ENCODE peak calls at places on chromosomes 13 and 19, in eight cellular contexts. D, X, R, P, I, T, M and L are unnamed samples.

GRCh38 chr19:39246951-39247669 is 1.5 kb downstream of the IFNL4 start:
- DNase-seq in D (no peak), X (no peak), R (peak), P (peak), I (no peak), T (no peak), M (peak), L (no peak)

GRCh38 chr13:29929062-29929847 is 78.8 kb upstream of the UBL3 start:
- DNase-seq in D (no peak), X (no peak), R (no peak), P (no peak), I (no peak), T (no peak), M (peak), L (no peak)

GRCh38 chr19:4173479-4174211 is 8.7 kb downstream of the SIRT6 start:
- DNase-seq in D (no peak), X (no peak), R (no peak), P (no peak), I (no peak), T (no peak), M (no peak), L (no peak)

GRCh38 chr19:46112527-46112926 is 12.0 kb downstream of the IGFL3 start:
- DNase-seq in D (no peak), X (no peak), R (no peak), P (no peak), I (no peak), T (no peak), M (no peak), L (no peak)

GRCh38 chr13:113273856-113274590 is 23.0 kb upstream of the LAMP1 start:
- DNase-seq in D (no peak), X (peak), R (peak), P (no peak), I (no peak), T (no peak), M (peak), L (peak)

GRCh38 chr13:74077847-74078246 is 56.4 kb downstream of the KLF12 start:
- DNase-seq in D (no peak), X (no peak), R (no peak), P (peak), I (no peak), T (no peak), M (no peak), L (no peak)

GRCh38 chr19:29873024-29873800 is 61.4 kb downstream of the CCNE1 start:
- DNase-seq in D (no peak), X (no peak), R (peak), P (peak), I (no peak), T (no peak), M (peak), L (no peak)

GRCh38 chr19:4911786-4912672 is 2.7 kb downstream of the UHRF1 start:
- DNase-seq in D (peak), X (peak), R (peak), P (peak), I (peak), T (peak), M (peak), L (peak)

GRCh38 chr19:917323-918151 is at the start of gene KISS1R:
- DNase-seq in D (no peak), X (no peak), R (no peak), P (no peak), I (no peak), T (no peak), M (peak), L (no peak)
- H3K4me3 ChIP-seq in D (peak), X (no peak), R (no peak), P (peak), I (peak), T (peak), M (no peak), L (peak)

GRCh38 chr19:6273701-6274601 is 5.8 kb downstream of the MLLT1 start:
- DNase-seq in D (peak), X (peak), R (peak), P (peak), I (peak), T (peak), M (peak), L (peak)
- H3K4me3 ChIP-seq in D (peak), X (peak), R (peak), P (no peak), I (peak), T (peak), M (peak), L (peak)

GRCh38 chr19:36685835-36686234 is 1.6 kb upstream of the ZNF567 start:
- DNase-seq in D (no peak), X (no peak), R (no peak), P (no peak), I (no peak), T (no peak), M (no peak), L (no peak)
- H3K4me3 ChIP-seq in D (no peak), X (no peak), R (no peak), P (no peak), I (no peak), T (no peak), M (no peak), L (no peak)

DNA sequence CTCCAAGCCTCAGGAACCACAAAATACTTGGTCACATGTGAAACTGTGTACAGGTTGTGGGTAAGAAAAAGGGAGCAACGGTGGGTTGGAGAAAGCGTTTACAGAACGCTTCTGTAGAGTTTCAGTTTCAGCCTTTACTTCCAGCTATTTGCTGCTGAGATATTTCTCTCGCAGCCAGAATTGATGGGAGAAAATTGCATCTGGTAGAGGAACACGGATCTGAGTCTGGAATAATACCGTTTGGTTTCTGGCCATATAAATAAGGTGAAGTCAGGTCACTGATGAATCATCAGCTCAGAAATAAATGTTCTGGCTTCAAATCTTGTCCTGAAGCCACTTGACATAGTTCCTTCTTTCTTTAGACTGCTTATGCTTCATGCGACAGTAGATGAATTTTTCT is 20.3 kb upstream of the RFC3 start:
- DNase-seq in D (no peak), X (peak), R (peak), P (no peak), I (no peak), T (no peak), M (no peak), L (no peak)
- H3K4me3 ChIP-seq in D (peak), X (peak), R (no peak), P (no peak), I (peak), T (peak), M (no peak), L (peak)

GRCh38 chr13:47472516-47472915 is 528.6 kb downstream of the SUCLA2 start:
- DNase-seq in D (no peak), X (no peak), R (no peak), P (no peak), I (no peak), T (no peak), M (no peak), L (no peak)
- H3K4me3 ChIP-seq in D (no peak), X (no peak), R (no peak), P (no peak), I (no peak), T (no peak), M (no peak), L (no peak)

GRCh38 chr13:108902557-108903155 is 273.2 kb downstream of the MYO16 start:
- DNase-seq in D (no peak), X (no peak), R (peak), P (peak), I (no peak), T (no peak), M (peak), L (no peak)
- H3K4me3 ChIP-seq in D (no peak), X (no peak), R (no peak), P (no peak), I (no peak), T (no peak), M (no peak), L (no peak)

GRCh38 chr13:110964229-110965037 is 49.6 kb upstream of the ANKRD10 start:
- DNase-seq in D (no peak), X (no peak), R (no peak), P (no peak), I (no peak), T (no peak), M (no peak), L (no peak)

GRCh38 chr13:110965038-110965754 is 50.3 kb upstream of the ANKRD10 start:
- DNase-seq in D (no peak), X (peak), R (peak), P (no peak), I (no peak), T (no peak), M (peak), L (no peak)

GRCh38 chr13:110963554-110963970 is 48.7 kb upstream of the ANKRD10 start:
- DNase-seq in D (no peak), X (no peak), R (no peak), P (no peak), I (no peak), T (no peak), M (no peak), L (no peak)

GRCh38 chr13:110961959-110962358 is 47.1 kb upstream of the ANKRD10 start:
- DNase-seq in D (no peak), X (no peak), R (no peak), P (no peak), I (no peak), T (no peak), M (no peak), L (no peak)

GRCh38 chr13:110965755-110966134 is 50.9 kb upstream of the ANKRD10 start:
- DNase-seq in D (no peak), X (no peak), R (no peak), P (no peak), I (no peak), T (no peak), M (no peak), L (no peak)
- H3K4me3 ChIP-seq in D (no peak), X (no peak), R (no peak), P (no peak), I (no peak), T (no peak), M (no peak), L (no peak)

GRCh38 chr19:21586341-21587116 is 81.1 kb downstream of the ZNF429 start:
- DNase-seq in D (no peak), X (no peak), R (no peak), P (no peak), I (no peak), T (no peak), M (no peak), L (no peak)
- H3K4me3 ChIP-seq in D (peak), X (no peak), R (peak), P (peak), I (peak), T (peak), M (peak), L (no peak)